ENCODE peak calls at places on chromosomes 5 and 9, in nine cellular contexts. Z, G, X, S, D, J, R, P and T are unnamed samples.

GRCh38 chr5:160270704-160271103 is 41.4 kb downstream of the FABP6 start:
- DNase-seq in Z (no peak), G (no peak), X (no peak), S (no peak), D (no peak), J (no peak), R (no peak), P (no peak), T (no peak)

GRCh38 chr9:78811562-78812276 is 514.8 kb downstream of the PSAT1 start:
- DNase-seq in Z (no peak), G (no peak), X (no peak), S (no peak), D (no peak), J (no peak), R (no peak), P (no peak), T (no peak)

GRCh38 chr5:157651623-157652376 is 438 bp downstream of the SOX30 start:
- DNase-seq in Z (peak; percentile 73), G (no peak), X (no peak), S (no peak), D (no peak), J (peak; percentile 96), R (peak; percentile 66), P (peak; percentile 48), T (peak; percentile 43)

GRCh38 chr9:34084562-34084961 is 35.9 kb upstream of the UBAP2 start:
- DNase-seq in Z (no peak), G (no peak), X (peak; percentile 21), S (no peak), D (no peak), J (no peak), R (no peak), P (peak; percentile 67), T (no peak)

GRCh38 chr9:96109718-96110351 is 192.1 kb downstream of the HSD17B3 start:
- DNase-seq in Z (no peak), G (no peak), X (no peak), S (no peak), D (no peak), J (no peak), R (no peak), P (no peak), T (no peak)

GRCh38 chr5:170474489-170475266 is 29.1 kb upstream of the KCNIP1 start:
- DNase-seq in Z (no peak), G (peak; percentile 45), X (no peak), S (no peak), D (no peak), J (no peak), R (no peak), P (no peak), T (no peak)

GRCh38 chr5:11564716-11565115 is 339.5 kb downstream of the CTNND2 start:
- DNase-seq in Z (no peak), G (no peak), X (no peak), S (no peak), D (no peak), J (no peak), R (no peak), P (no peak), T (no peak)

GRCh38 chr9:16367605-16368424 is 502.7 kb downstream of the BNC2 start:
- DNase-seq in Z (no peak), G (no peak), X (no peak), S (no peak), D (no peak), J (no peak), R (no peak), P (no peak), T (no peak)

GRCh38 chr9:90803860-90804593 is 2.4 kb downstream of the SYK start:
- DNase-seq in Z (no peak), G (no peak), X (no peak), S (no peak), D (no peak), J (no peak), R (no peak), P (no peak), T (no peak)

GRCh38 chr5:83967417-83967816 is 246.8 kb upstream of the HAPLN1 start:
- DNase-seq in Z (no peak), G (no peak), X (no peak), S (no peak), D (no peak), J (no peak), R (no peak), P (no peak), T (no peak)

GRCh38 chr5:1294839-1295649 is at the start of gene TERT:
- DNase-seq in Z (peak; percentile 57), G (no peak), X (no peak), S (peak; percentile 57), D (no peak), J (peak; percentile 85), R (no peak), P (no peak), T (no peak)

GRCh38 chr9:95182854-95183563 is 134.5 kb downstream of the FANCC start:
- DNase-seq in Z (no peak), G (no peak), X (no peak), S (no peak), D (no peak), J (no peak), R (no peak), P (no peak), T (no peak)

GRCh38 chr9:124673063-124673462 is 98.0 kb downstream of the NR6A1 start:
- DNase-seq in Z (no peak), G (no peak), X (no peak), S (no peak), D (no peak), J (no peak), R (no peak), P (no peak), T (no peak)

GRCh38 chr9:93028448-93029006 is 30.0 kb upstream of the SUSD3 start:
- DNase-seq in Z (no peak), G (no peak), X (no peak), S (no peak), D (no peak), J (no peak), R (no peak), P (no peak), T (no peak)

GRCh38 chr9:104774831-104775573 is 11.1 kb downstream of the NIPSNAP3B start:
- DNase-seq in Z (no peak), G (no peak), X (no peak), S (no peak), D (no peak), J (peak; percentile 62), R (no peak), P (no peak), T (no peak)
- H3K27ac ChIP-seq in Z (no peak overlapping the region), G (no peak overlapping the region), X (no peak overlapping the region), S (no peak overlapping the region), D (no peak overlapping the region), J (peak overlapping the region; percentile 43), R (no peak overlapping the region), P (no peak overlapping the region), T (peak overlapping the region; percentile 55)

DNA sequence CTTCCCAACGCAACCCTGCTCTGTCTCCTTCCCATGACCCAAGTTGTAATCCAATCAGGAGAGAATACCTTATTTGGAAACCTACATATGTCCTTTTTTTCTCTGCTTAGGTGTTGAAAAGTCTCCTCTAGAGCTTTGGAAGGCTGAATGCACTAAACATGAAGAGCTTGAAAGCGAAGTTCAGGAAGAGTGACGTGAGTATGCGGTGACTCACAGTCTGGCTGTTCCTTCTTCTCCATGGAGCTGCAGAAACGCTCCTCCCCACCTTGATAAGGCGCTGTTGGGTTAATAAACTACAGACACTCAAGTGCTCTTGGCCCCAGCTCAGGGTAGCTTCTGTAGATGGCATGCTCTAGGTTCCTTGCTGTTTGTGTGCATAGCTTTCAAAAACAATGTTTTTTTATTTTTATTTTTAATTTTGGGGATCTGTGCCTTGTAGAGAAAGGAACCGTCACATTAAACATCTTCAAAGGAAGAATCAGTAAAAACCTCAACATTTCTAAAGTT is 30.7 kb downstream of the RAI14 start:
- DNase-seq in Z (peak; percentile 86), G (no peak), X (no peak), S (no peak), D (peak; percentile 94), J (no peak), R (no peak), P (peak; percentile 74), T (peak; percentile 84)
- TF ChIP-seq POLR2A in Z (no peak), G (no peak), X (no peak), S (no peak), D (no peak), J (no peak), R (no peak), P (no peak), T (no peak)

GRCh38 chr9:81597749-81598497 is 91.4 kb downstream of the TLE1 start:
- DNase-seq in Z (no peak), G (no peak), X (no peak), S (no peak), D (no peak), J (no peak), R (no peak), P (no peak), T (no peak)

GRCh38 chr9:81596671-81597426 is 92.5 kb downstream of the TLE1 start:
- DNase-seq in Z (no peak), G (no peak), X (no peak), S (no peak), D (no peak), J (no peak), R (no peak), P (no peak), T (no peak)

GRCh38 chr9:81601639-81602623 is 87.4 kb downstream of the TLE1 start:
- DNase-seq in Z (no peak), G (no peak), X (no peak), S (no peak), D (no peak), J (no peak), R (no peak), P (no peak), T (no peak)

GRCh38 chr9:81600631-81601030 is 88.7 kb downstream of the TLE1 start:
- DNase-seq in Z (no peak), G (no peak), X (no peak), S (no peak), D (no peak), J (no peak), R (no peak), P (no peak), T (no peak)

DNA sequence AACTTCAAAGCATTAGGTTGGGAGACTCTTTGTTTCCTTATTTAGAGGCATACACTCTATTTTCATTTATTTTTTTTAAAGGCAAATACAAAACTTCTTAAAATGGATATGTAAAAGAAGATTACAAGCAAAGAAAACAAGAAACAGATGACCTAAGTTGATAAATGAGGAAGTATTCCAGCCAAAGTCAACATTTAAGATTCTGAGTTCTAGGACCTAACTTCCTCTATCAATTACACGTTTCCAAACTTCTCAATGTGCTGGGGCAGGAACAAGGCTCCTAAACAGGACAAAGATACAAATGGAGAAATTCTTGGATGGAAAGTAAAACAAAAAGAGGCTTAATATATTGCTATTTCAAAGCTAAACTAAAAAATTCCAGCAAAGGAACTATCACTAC is 89.5 kb downstream of the TLE1 start:
- DNase-seq in Z (no peak), G (no peak), X (no peak), S (no peak), D (no peak), J (no peak), R (no peak), P (no peak), T (no peak)
- H3K36me3 ChIP-seq in Z (peaks cover 55% of the 10 kb centered on the region), G (peaks cover 41% of the 10 kb centered on the region), X (no peaks in the 10 kb centered on the region), S (peaks cover 23% of the 10 kb centered on the region), D (no peaks in the 10 kb centered on the region), J (peaks cover 50% of the 10 kb centered on the region), R (no peaks in the 10 kb centered on the region), P (no peaks in the 10 kb centered on the region), T (no peaks in the 10 kb centered on the region)

DNA sequence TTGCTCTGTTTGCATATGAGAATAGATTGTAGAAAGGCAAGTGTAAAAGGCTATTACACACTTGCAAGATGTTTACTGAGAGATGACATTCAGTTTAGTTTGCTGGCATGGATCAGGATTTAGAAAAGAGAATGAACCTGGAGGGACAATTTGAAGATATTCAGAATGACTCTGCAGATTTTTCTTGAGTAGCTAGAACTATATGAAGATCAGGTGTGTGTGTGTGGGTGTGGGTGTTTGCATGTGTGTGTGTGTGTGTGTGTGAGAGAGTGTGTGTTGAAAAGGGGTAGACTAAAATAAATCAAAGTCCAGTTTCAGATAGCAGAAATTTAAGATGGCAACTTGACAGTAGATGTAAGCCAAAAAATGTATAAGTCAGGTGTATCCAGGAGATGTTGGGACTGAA is 74.0 kb upstream of the ANXA1 start:
- DNase-seq in Z (no peak), G (no peak), X (no peak), S (no peak), D (no peak), J (no peak), R (no peak), P (no peak), T (no peak)
- H3K27ac ChIP-seq in Z (no peak overlapping the region), G (no peak overlapping the region), X (no peak overlapping the region), S (no peak overlapping the region), D (no peak overlapping the region), J (no peak overlapping the region), R (no peak overlapping the region), P (no peak overlapping the region), T (no peak overlapping the region)